ENCODE peak calls at places on chromosome 2, in ten cellular contexts. W is cardiac muscle cell; O is 8988T; G is Daoy; L is GOT3; S is LoVo; Y is NCI-H2029; V is head of caudate nucleus; T is GM23248; A is stimulated activated CD4-positive, alpha-beta T cell treated with anti-CD3 and anti-CD28 coated beads, Interleukin-1b, Interleukin-23, amount 100 ng/mL, for 24 hours. C is an unnamed sample.

GRCh38 chr2:34365937-34366336 is 766.8 kb upstream of the FAM98A start:
- DNase-seq in W (peak; percentile 80), O (no peak), G (no peak), L (no peak), S (no peak), Y (no peak), V (no peak), T (no peak), A (no peak), C (peak; percentile 75)

GRCh38 chr2:181904022-181904632 is 12.6 kb downstream of the ITPRID2 start:
- DNase-seq in W (peak; percentile 52), O (no peak), G (peak; percentile 15), L (no peak), S (peak; percentile 42), Y (no peak), V (no peak), T (peak; percentile 44), A (no peak), C (no peak)

GRCh38 chr2:162435676-162436075 is 91.7 kb downstream of the GCA start:
- DNase-seq in W (no peak), O (no peak), G (peak; percentile 19), L (no peak), S (no peak), Y (no peak), V (no peak), T (no peak), A (no peak), C (no peak)

GRCh38 chr2:34188464-34188863 is 589.4 kb upstream of the FAM98A start:
- DNase-seq in W (no peak), O (no peak), G (no peak), L (no peak), S (no peak), Y (no peak), V (no peak), T (no peak), A (no peak), C (no peak)

GRCh38 chr2:241739651-241740050 is 5.2 kb downstream of the D2HGDH start:
- DNase-seq in W (no peak), O (no peak), G (peak; percentile 36), L (peak; percentile 48), S (no peak), Y (no peak), V (no peak), T (peak; percentile 76), A (peak; percentile 67), C (no peak)

GRCh38 chr2:179825494-179825893 is 35.9 kb downstream of the ZNF385B start:
- DNase-seq in W (no peak), O (no peak), G (peak; percentile 12), L (no peak), S (peak; percentile 11), Y (no peak), V (no peak), T (no peak), A (no peak), C (no peak)

GRCh38 chr2:98505311-98505808 is 60.7 kb downstream of the INPP4A start:
- DNase-seq in W (no peak), O (no peak), G (no peak), L (no peak), S (no peak), Y (peak; percentile 17), V (peak; percentile 62), T (peak; percentile 49), A (no peak), C (no peak)

GRCh38 chr2:74767618-74768017 is 66.3 kb upstream of the HK2 start:
- DNase-seq in W (no peak), O (no peak), G (no peak), L (no peak), S (no peak), Y (no peak), V (no peak), T (no peak), A (no peak), C (no peak)

GRCh38 chr2:45190481-45190880 is 181.2 kb upstream of the SIX2 start:
- DNase-seq in W (no peak), O (no peak), G (peak; percentile 37), L (no peak), S (no peak), Y (no peak), V (no peak), T (peak; percentile 78), A (no peak), C (no peak)

GRCh38 chr2:85355521-85355920 is 952 bp downstream of the ELMOD3 start:
- DNase-seq in W (no peak), O (no peak), G (no peak), L (no peak), S (no peak), Y (peak; percentile 34), V (no peak), T (peak; percentile 36), A (no peak), C (no peak)

GRCh38 chr2:135825131-135825854 is 11.7 kb downstream of the LCT start:
- DNase-seq in W (no peak), O (no peak), G (no peak), L (no peak), S (no peak), Y (no peak), V (no peak), T (no peak), A (no peak), C (no peak)

GRCh38 chr2:68225119-68225632 is 27.2 kb downstream of the PPP3R1 start:
- DNase-seq in W (peak; percentile 41), O (no peak), G (peak; percentile 41), L (no peak), S (peak; percentile 3), Y (peak; percentile 36), V (no peak), T (peak; percentile 32), A (no peak), C (peak; percentile 7)

GRCh38 chr2:145383961-145384360 is 864.0 kb upstream of the ZEB2 start:
- DNase-seq in W (no peak), O (no peak), G (no peak), L (no peak), S (no peak), Y (no peak), V (no peak), T (no peak), A (no peak), C (no peak)

GRCh38 chr2:143347303-143347702 is 218.1 kb downstream of the ARHGAP15 start:
- DNase-seq in W (no peak), O (no peak), G (no peak), L (no peak), S (no peak), Y (no peak), V (no peak), T (no peak), A (no peak), C (no peak)

GRCh38 chr2:240873098-240873788 is 4.6 kb downstream of the AGXT start:
- DNase-seq in W (no peak), O (no peak), G (no peak), L (no peak), S (no peak), Y (no peak), V (no peak), T (no peak), A (no peak), C (no peak)

GRCh38 chr2:121008978-121009377 is 273.3 kb downstream of the GLI2 start:
- DNase-seq in W (peak; percentile 37), O (no peak), G (no peak), L (no peak), S (no peak), Y (no peak), V (no peak), T (no peak), A (no peak), C (no peak)

GRCh38 chr2:234676109-234676858 is 179.4 kb upstream of the ARL4C start:
- DNase-seq in W (no peak), O (no peak), G (no peak), L (no peak), S (no peak), Y (peak; percentile 82), V (no peak), T (no peak), A (no peak), C (no peak)

GRCh38 chr2:17620280-17620679 is 79.8 kb downstream of the VSNL1 start:
- DNase-seq in W (no peak), O (no peak), G (peak; percentile 80), L (no peak), S (peak; percentile 47), Y (no peak), V (no peak), T (peak; percentile 48), A (no peak), C (no peak)

GRCh38 chr2:164737612-164738081 is 104.0 kb downstream of the COBLL1 start:
- DNase-seq in W (peak; percentile 83), O (peak; percentile 18), G (peak; percentile 61), L (no peak), S (peak; percentile 80), Y (peak; percentile 58), V (peak; percentile 20), T (peak; percentile 80), A (no peak), C (peak; percentile 55)

GRCh38 chr2:239339726-239340654 is 60.8 kb downstream of the HDAC4 start:
- DNase-seq in W (no peak), O (no peak), G (no peak), L (no peak), S (no peak), Y (no peak), V (no peak), T (no peak), A (peak; percentile 24), C (no peak)

GRCh38 chr2:239399404-239399999 is 1.3 kb downstream of the HDAC4 start:
- DNase-seq in W (peak; percentile 27), O (no peak), G (peak; percentile 31), L (no peak), S (peak; percentile 43), Y (no peak), V (no peak), T (peak; percentile 53), A (no peak), C (no peak)

GRCh38 chr2:42975358-42975717 is 183.0 kb upstream of the HAAO start:
- DNase-seq in W (no peak), O (no peak), G (no peak), L (no peak), S (no peak), Y (no peak), V (no peak), T (peak; percentile 35), A (no peak), C (no peak)

GRCh38 chr2:196130039-196130825 is 41.1 kb downstream of the STK17B start:
- DNase-seq in W (no peak), O (no peak), G (no peak), L (no peak), S (no peak), Y (no peak), V (no peak), T (no peak), A (no peak), C (no peak)

GRCh38 chr2:67867735-67868134 is 195.1 kb downstream of the C1D start:
- DNase-seq in W (no peak), O (no peak), G (no peak), L (no peak), S (peak; percentile 6), Y (no peak), V (no peak), T (peak; percentile 42), A (no peak), C (no peak)

GRCh38 chr2:239227661-239228371 is 173.0 kb downstream of the HDAC4 start:
- DNase-seq in W (no peak), O (no peak), G (no peak), L (no peak), S (no peak), Y (peak; percentile 22), V (no peak), T (peak; percentile 53), A (no peak), C (no peak)

GRCh38 chr2:233387667-233388528 is 33.6 kb downstream of the DGKD start:
- DNase-seq in W (peak; percentile 69), O (no peak), G (peak; percentile 90), L (no peak), S (no peak), Y (peak; percentile 59), V (peak; percentile 86), T (peak; percentile 87), A (no peak), C (peak; percentile 36)

GRCh38 chr2:68420254-68420910 is 46.7 kb downstream of the FBXO48 start:
- DNase-seq in W (no peak), O (no peak), G (no peak), L (no peak), S (no peak), Y (no peak), V (no peak), T (peak; percentile 7), A (no peak), C (no peak)

GRCh38 chr2:121529439-121530209 is 1.1 kb upstream of the RNU4ATAC start:
- DNase-seq in W (peak; percentile 91), O (peak; percentile 36), G (peak; percentile 70), L (no peak), S (peak; percentile 20), Y (peak; percentile 30), V (peak; percentile 53), T (peak; percentile 57), A (no peak), C (no peak)